ENCODE peak calls at places on chromosomes 12 and 14, in ten cellular contexts. One of them, this sample, is unnamed. For H3K9me3, the result is how much of the 10 kb centered on the place peaks cover.

GRCh38 chr14:32683679-32684078 is 255.0 kb upstream of the NPAS3 start:
- DNase-seq in stomach: no peak
- DNase-seq in mesenchymal stem cell: no peak
- DNase-seq in A549: no peak
- DNase-seq in heart left ventricle: no peak
- DNase-seq in PC-3: no peak
- DNase-seq in ascending aorta: no peak
- DNase-seq in K562: no peak
- DNase-seq in pancreas: no peak
- DNase-seq in iPS DF 6.9: no peak
- DNase-seq in this sample: no peak

GRCh38 chr12:66036317-66036716 is 94.2 kb downstream of the LLPH start:
- DNase-seq in iPS DF 6.9: no peak
- DNase-seq in heart left ventricle: peak
- DNase-seq in pancreas: peak
- DNase-seq in PC-3: peak
- DNase-seq in A549: peak
- DNase-seq in ascending aorta: peak
- DNase-seq in mesenchymal stem cell: peak
- DNase-seq in stomach: no peak
- DNase-seq in K562: no peak
- DNase-seq in this sample: peak

GRCh38 chr12:4809013-4809448 is 88.8 kb downstream of the GALNT8 start:
- DNase-seq in iPS DF 6.9: peak
- DNase-seq in heart left ventricle: no peak
- DNase-seq in mesenchymal stem cell: no peak
- DNase-seq in A549: no peak
- DNase-seq in pancreas: no peak
- DNase-seq in ascending aorta: no peak
- DNase-seq in K562: no peak
- DNase-seq in stomach: no peak
- DNase-seq in PC-3: no peak
- DNase-seq in this sample: no peak

GRCh38 chr14:24605435-24606190 is 3.9 kb downstream of the GZMH start:
- DNase-seq in PC-3: peak
- DNase-seq in A549: peak
- DNase-seq in ascending aorta: no peak
- DNase-seq in stomach: peak
- DNase-seq in K562: peak
- DNase-seq in heart left ventricle: peak
- DNase-seq in pancreas: no peak
- DNase-seq in mesenchymal stem cell: no peak
- DNase-seq in iPS DF 6.9: peak
- DNase-seq in this sample: peak

GRCh38 chr14:92362781-92363235 is 39.8 kb downstream of the SLC24A4 start:
- DNase-seq in iPS DF 6.9: no peak
- DNase-seq in K562: no peak
- DNase-seq in pancreas: no peak
- DNase-seq in A549: peak
- DNase-seq in ascending aorta: peak
- DNase-seq in mesenchymal stem cell: no peak
- DNase-seq in heart left ventricle: no peak
- DNase-seq in PC-3: peak
- DNase-seq in stomach: no peak
- DNase-seq in this sample: peak

GRCh38 chr12:43444940-43445564 is 107.0 kb downstream of the ADAMTS20 start:
- DNase-seq in pancreas: no peak
- DNase-seq in A549: no peak
- DNase-seq in iPS DF 6.9: peak
- DNase-seq in stomach: peak
- DNase-seq in heart left ventricle: no peak
- DNase-seq in mesenchymal stem cell: peak
- DNase-seq in K562: peak
- DNase-seq in ascending aorta: no peak
- DNase-seq in PC-3: peak
- DNase-seq in this sample: peak

GRCh38 chr14:41380017-41380416 is 226.7 kb upstream of the LRFN5 start:
- DNase-seq in A549: no peak
- DNase-seq in mesenchymal stem cell: no peak
- DNase-seq in iPS DF 6.9: no peak
- DNase-seq in pancreas: no peak
- DNase-seq in K562: no peak
- DNase-seq in ascending aorta: no peak
- DNase-seq in heart left ventricle: no peak
- DNase-seq in PC-3: no peak
- DNase-seq in stomach: no peak
- DNase-seq in this sample: no peak

GRCh38 chr14:89902876-89903275 is 51.7 kb downstream of the EFCAB11 start:
- DNase-seq in heart left ventricle: no peak
- DNase-seq in pancreas: no peak
- DNase-seq in iPS DF 6.9: no peak
- DNase-seq in ascending aorta: no peak
- DNase-seq in stomach: no peak
- DNase-seq in PC-3: no peak
- DNase-seq in K562: no peak
- DNase-seq in A549: no peak
- DNase-seq in mesenchymal stem cell: no peak
- DNase-seq in this sample: no peak

GRCh38 chr14:94462763-94463572 is 10.4 kb upstream of the SERPINA11 start:
- DNase-seq in K562: no peak
- DNase-seq in pancreas: no peak
- DNase-seq in ascending aorta: peak
- DNase-seq in stomach: no peak
- DNase-seq in A549: no peak
- DNase-seq in heart left ventricle: no peak
- DNase-seq in mesenchymal stem cell: no peak
- DNase-seq in iPS DF 6.9: no peak
- DNase-seq in PC-3: no peak
- DNase-seq in this sample: no peak

GRCh38 chr14:94464290-94464689 is 11.7 kb upstream of the SERPINA11 start:
- DNase-seq in pancreas: no peak
- DNase-seq in ascending aorta: peak
- DNase-seq in A549: no peak
- DNase-seq in mesenchymal stem cell: no peak
- DNase-seq in stomach: no peak
- DNase-seq in PC-3: no peak
- DNase-seq in iPS DF 6.9: no peak
- DNase-seq in K562: no peak
- DNase-seq in heart left ventricle: no peak
- DNase-seq in this sample: no peak

GRCh38 chr14:94461526-94462218 is 9.1 kb upstream of the SERPINA11 start:
- DNase-seq in ascending aorta: peak
- DNase-seq in mesenchymal stem cell: no peak
- DNase-seq in PC-3: no peak
- DNase-seq in iPS DF 6.9: no peak
- DNase-seq in stomach: no peak
- DNase-seq in A549: no peak
- DNase-seq in pancreas: no peak
- DNase-seq in K562: no peak
- DNase-seq in heart left ventricle: no peak
- DNase-seq in this sample: no peak

GRCh38 chr14:94460631-94461416 is 8.2 kb upstream of the SERPINA11 start:
- DNase-seq in ascending aorta: peak
- DNase-seq in iPS DF 6.9: no peak
- DNase-seq in mesenchymal stem cell: no peak
- DNase-seq in stomach: no peak
- DNase-seq in pancreas: no peak
- DNase-seq in PC-3: no peak
- DNase-seq in A549: no peak
- DNase-seq in K562: no peak
- DNase-seq in heart left ventricle: no peak
- DNase-seq in this sample: no peak

DNA sequence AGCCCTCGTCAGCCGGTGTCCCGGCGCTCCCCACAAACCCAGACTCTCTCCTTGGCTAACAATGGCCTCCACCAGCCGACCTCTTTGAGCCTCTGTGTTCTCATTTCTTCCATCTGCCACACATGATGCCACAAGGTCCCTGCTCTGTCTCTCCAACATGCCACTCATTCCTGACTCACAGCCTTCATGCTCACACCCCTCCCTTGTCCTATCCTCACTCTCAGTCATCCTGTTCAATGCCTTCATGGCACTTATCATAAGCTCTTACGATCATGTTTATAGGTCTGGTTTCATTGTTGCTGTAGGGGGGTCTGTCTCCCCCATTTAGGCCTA is 9.6 kb upstream of the SERPINA11 start:
- DNase-seq in iPS DF 6.9: no peak
- DNase-seq in A549: no peak
- DNase-seq in pancreas: no peak
- DNase-seq in mesenchymal stem cell: no peak
- DNase-seq in PC-3: no peak
- DNase-seq in stomach: no peak
- DNase-seq in K562: no peak
- DNase-seq in heart left ventricle: no peak
- DNase-seq in ascending aorta: no peak
- DNase-seq in this sample: no peak
- H3K9me3 ChIP-seq in iPS DF 6.9: under half
- H3K9me3 ChIP-seq in A549: under half
- H3K9me3 ChIP-seq in pancreas: under half
- H3K9me3 ChIP-seq in mesenchymal stem cell: under half
- H3K9me3 ChIP-seq in PC-3: under half
- H3K9me3 ChIP-seq in stomach: under half
- H3K9me3 ChIP-seq in K562: under half
- H3K9me3 ChIP-seq in heart left ventricle: under half
- H3K9me3 ChIP-seq in ascending aorta: under half
- H3K9me3 ChIP-seq in this sample: under half

DNA sequence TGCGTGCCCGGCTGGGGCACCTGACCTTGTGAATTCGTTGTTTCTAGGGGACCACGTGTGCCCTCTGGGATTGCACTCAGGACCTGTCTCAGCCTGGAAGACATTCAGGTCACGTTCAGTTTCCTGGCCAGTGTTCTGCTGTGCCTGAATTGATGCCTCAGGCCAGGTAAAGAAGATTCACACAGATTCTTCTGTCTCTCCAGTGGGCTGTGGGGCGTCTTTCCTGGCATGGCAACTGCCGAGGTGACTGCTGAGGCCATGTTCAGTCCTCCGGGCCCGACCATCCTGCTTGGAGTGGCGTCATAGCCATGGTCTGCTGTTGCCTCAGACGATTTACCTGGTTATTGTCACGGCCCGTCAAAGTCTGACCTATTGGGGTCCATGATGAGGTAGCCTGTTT is 13.5 kb downstream of the ZNF605 start:
- DNase-seq in stomach: no peak
- DNase-seq in heart left ventricle: no peak
- DNase-seq in ascending aorta: no peak
- DNase-seq in mesenchymal stem cell: no peak
- DNase-seq in iPS DF 6.9: no peak
- DNase-seq in pancreas: no peak
- DNase-seq in A549: no peak
- DNase-seq in K562: no peak
- DNase-seq in PC-3: no peak
- DNase-seq in this sample: no peak
- H3K9me3 ChIP-seq in stomach: half or more
- H3K9me3 ChIP-seq in heart left ventricle: under half
- H3K9me3 ChIP-seq in ascending aorta: half or more
- H3K9me3 ChIP-seq in mesenchymal stem cell: half or more
- H3K9me3 ChIP-seq in iPS DF 6.9: under half
- H3K9me3 ChIP-seq in pancreas: under half
- H3K9me3 ChIP-seq in A549: half or more
- H3K9me3 ChIP-seq in K562: under half
- H3K9me3 ChIP-seq in PC-3: under half
- H3K9me3 ChIP-seq in this sample: under half

GRCh38 chr12:37541356-37541755 is 775.2 kb upstream of the ALG10B start:
- DNase-seq in PC-3: no peak
- DNase-seq in ascending aorta: no peak
- DNase-seq in iPS DF 6.9: no peak
- DNase-seq in mesenchymal stem cell: no peak
- DNase-seq in stomach: no peak
- DNase-seq in A549: no peak
- DNase-seq in K562: no peak
- DNase-seq in pancreas: no peak
- DNase-seq in heart left ventricle: no peak
- DNase-seq in this sample: no peak

GRCh38 chr12:37543966-37544668 is 772.5 kb upstream of the ALG10B start:
- DNase-seq in ascending aorta: no peak
- DNase-seq in mesenchymal stem cell: no peak
- DNase-seq in PC-3: no peak
- DNase-seq in K562: no peak
- DNase-seq in heart left ventricle: no peak
- DNase-seq in pancreas: no peak
- DNase-seq in stomach: no peak
- DNase-seq in iPS DF 6.9: no peak
- DNase-seq in A549: no peak
- DNase-seq in this sample: no peak

GRCh38 chr12:37546206-37546605 is 770.4 kb upstream of the ALG10B start:
- DNase-seq in ascending aorta: no peak
- DNase-seq in A549: no peak
- DNase-seq in iPS DF 6.9: no peak
- DNase-seq in mesenchymal stem cell: no peak
- DNase-seq in pancreas: no peak
- DNase-seq in PC-3: no peak
- DNase-seq in stomach: no peak
- DNase-seq in K562: no peak
- DNase-seq in heart left ventricle: no peak
- DNase-seq in this sample: no peak

GRCh38 chr12:37545759-37546158 is 770.8 kb upstream of the ALG10B start:
- DNase-seq in heart left ventricle: no peak
- DNase-seq in stomach: no peak
- DNase-seq in iPS DF 6.9: no peak
- DNase-seq in A549: no peak
- DNase-seq in K562: no peak
- DNase-seq in pancreas: no peak
- DNase-seq in ascending aorta: no peak
- DNase-seq in mesenchymal stem cell: no peak
- DNase-seq in PC-3: no peak
- DNase-seq in this sample: no peak

DNA sequence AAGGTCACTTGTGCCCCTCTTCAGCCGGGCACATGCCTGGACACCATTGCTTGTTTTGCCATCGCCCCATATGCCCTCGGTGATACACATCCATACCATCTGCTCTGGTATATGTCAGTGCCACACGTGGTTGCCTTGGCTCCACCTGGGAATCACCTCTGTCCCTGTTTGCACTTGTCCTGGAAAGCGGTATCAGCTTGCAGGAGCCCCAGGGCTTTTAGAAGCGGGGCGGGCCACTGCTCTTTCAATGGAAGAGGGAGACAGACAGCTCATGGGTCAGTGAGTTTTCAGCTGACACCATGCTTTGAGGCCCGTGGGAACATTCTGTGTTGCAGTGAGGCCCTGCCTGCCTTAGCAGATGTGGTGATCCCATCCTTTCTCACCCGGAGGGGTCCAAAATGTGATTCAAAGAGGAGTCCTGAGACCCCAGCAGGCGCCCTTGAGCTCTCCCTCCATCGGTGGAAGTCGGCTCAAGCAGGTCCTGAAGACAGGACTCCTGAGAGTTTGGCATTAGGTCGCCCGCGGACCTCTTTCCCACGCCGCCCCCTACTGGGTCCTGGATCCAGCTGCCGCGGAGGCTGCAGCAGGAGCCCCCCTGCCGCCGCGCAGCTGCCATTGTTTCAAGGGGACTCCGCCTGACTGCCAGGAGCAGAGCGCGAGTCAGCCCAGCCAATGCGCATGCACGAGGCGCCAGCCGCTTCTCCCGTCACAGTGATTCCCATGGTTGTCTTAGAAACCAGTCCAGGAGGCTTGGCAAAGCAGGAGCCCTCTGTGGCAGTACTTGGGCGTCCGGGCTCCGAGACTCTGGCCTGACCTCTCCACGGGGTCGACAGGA is 773.2 kb upstream of the ALG10B start:
- DNase-seq in heart left ventricle: no peak
- DNase-seq in iPS DF 6.9: no peak
- DNase-seq in K562: no peak
- DNase-seq in A549: no peak
- DNase-seq in pancreas: no peak
- DNase-seq in stomach: no peak
- DNase-seq in mesenchymal stem cell: no peak
- DNase-seq in ascending aorta: no peak
- DNase-seq in PC-3: no peak
- DNase-seq in this sample: no peak
- H3K9me3 ChIP-seq in heart left ventricle: under half
- H3K9me3 ChIP-seq in iPS DF 6.9: under half
- H3K9me3 ChIP-seq in K562: under half
- H3K9me3 ChIP-seq in A549: under half
- H3K9me3 ChIP-seq in pancreas: under half
- H3K9me3 ChIP-seq in stomach: under half
- H3K9me3 ChIP-seq in mesenchymal stem cell: under half
- H3K9me3 ChIP-seq in ascending aorta: under half
- H3K9me3 ChIP-seq in PC-3: under half
- H3K9me3 ChIP-seq in this sample: under half

GRCh38 chr14:100426331-100426730 is 103.2 kb downstream of the SLC25A47 start:
- DNase-seq in iPS DF 6.9: no peak
- DNase-seq in stomach: no peak
- DNase-seq in mesenchymal stem cell: no peak
- DNase-seq in PC-3: no peak
- DNase-seq in pancreas: no peak
- DNase-seq in K562: no peak
- DNase-seq in A549: no peak
- DNase-seq in heart left ventricle: no peak
- DNase-seq in ascending aorta: no peak
- DNase-seq in this sample: no peak

GRCh38 chr14:100428727-100429126 is 105.6 kb downstream of the SLC25A47 start:
- DNase-seq in stomach: no peak
- DNase-seq in heart left ventricle: no peak
- DNase-seq in PC-3: no peak
- DNase-seq in pancreas: no peak
- DNase-seq in ascending aorta: no peak
- DNase-seq in A549: no peak
- DNase-seq in iPS DF 6.9: no peak
- DNase-seq in mesenchymal stem cell: peak
- DNase-seq in K562: no peak
- DNase-seq in this sample: peak

GRCh38 chr14:100430571-100430970 is 107.4 kb downstream of the SLC25A47 start:
- DNase-seq in PC-3: no peak
- DNase-seq in stomach: no peak
- DNase-seq in pancreas: no peak
- DNase-seq in heart left ventricle: no peak
- DNase-seq in iPS DF 6.9: no peak
- DNase-seq in K562: no peak
- DNase-seq in mesenchymal stem cell: no peak
- DNase-seq in A549: no peak
- DNase-seq in ascending aorta: no peak
- DNase-seq in this sample: no peak

GRCh38 chr14:100427166-100427565 is 104.0 kb downstream of the SLC25A47 start:
- DNase-seq in A549: no peak
- DNase-seq in heart left ventricle: no peak
- DNase-seq in iPS DF 6.9: no peak
- DNase-seq in ascending aorta: no peak
- DNase-seq in mesenchymal stem cell: no peak
- DNase-seq in pancreas: no peak
- DNase-seq in stomach: no peak
- DNase-seq in PC-3: no peak
- DNase-seq in K562: no peak
- DNase-seq in this sample: no peak

DNA sequence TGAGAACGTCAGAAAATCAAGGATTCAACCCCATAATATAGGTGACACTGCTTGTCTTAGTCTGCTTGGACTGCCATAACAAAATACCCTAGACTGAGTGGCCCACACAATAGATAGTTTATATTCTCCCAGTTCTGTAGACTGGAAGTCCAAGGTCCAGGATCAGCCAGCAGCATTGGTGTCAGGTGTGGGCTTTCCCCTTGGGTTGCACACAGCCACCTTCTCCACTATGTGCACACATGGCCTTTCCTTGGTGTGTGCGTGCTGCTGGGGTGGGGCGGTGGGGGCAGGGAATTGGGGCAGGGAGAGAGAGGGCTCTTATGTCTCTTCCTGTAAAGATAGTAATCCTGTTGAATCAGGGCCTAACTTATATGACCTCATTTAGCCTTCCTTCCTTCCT is 106.4 kb downstream of the SLC25A47 start:
- DNase-seq in K562: no peak
- DNase-seq in iPS DF 6.9: no peak
- DNase-seq in A549: no peak
- DNase-seq in pancreas: no peak
- DNase-seq in stomach: no peak
- DNase-seq in heart left ventricle: no peak
- DNase-seq in ascending aorta: no peak
- DNase-seq in mesenchymal stem cell: no peak
- DNase-seq in PC-3: no peak
- DNase-seq in this sample: no peak
- H3K9me3 ChIP-seq in K562: under half
- H3K9me3 ChIP-seq in iPS DF 6.9: under half
- H3K9me3 ChIP-seq in A549: under half
- H3K9me3 ChIP-seq in pancreas: under half
- H3K9me3 ChIP-seq in stomach: under half
- H3K9me3 ChIP-seq in heart left ventricle: under half
- H3K9me3 ChIP-seq in ascending aorta: under half
- H3K9me3 ChIP-seq in mesenchymal stem cell: under half
- H3K9me3 ChIP-seq in PC-3: under half
- H3K9me3 ChIP-seq in this sample: under half